ENCODE peak calls at places on chromosome 21, in four cellular contexts. X is activated CD4-positive, alpha-beta T cell treated with anti-CD3 and anti-CD28 coated beads, Interleukin-2, amount 10 ng/mL, durations not matched to agents 7 days and 5 days; S is stimulated activated CD8-positive, alpha-beta memory T cell treated with anti-CD3 and anti-CD28 coated beads, Interleukin-15, amount 100 ng/mL, for 24 hours; Q is A549. W is an unnamed sample.

GRCh38 chr21:45261093-45261492 is 26.6 kb downstream of the POFUT2 start:
- DNase-seq in X (no peak), S (no peak), Q (no peak), W (no peak)

GRCh38 chr21:34091607-34092006 is 18.2 kb downstream of the MRPS6 start:
- DNase-seq in X (no peak), S (no peak), Q (no peak), W (no peak)

GRCh38 chr21:35511298-35512162 is 462.4 kb upstream of the RUNX1 start:
- DNase-seq in X (no peak), S (no peak), Q (no peak), W (no peak)

GRCh38 chr21:42001781-42002180 is 8.4 kb downstream of the ZBTB21 start:
- DNase-seq in X (no peak), S (no peak), Q (no peak), W (no peak)

GRCh38 chr21:29232601-29233541 is 65.9 kb upstream of the BACH1 start:
- DNase-seq in X (no peak), S (no peak), Q (no peak), W (no peak)

GRCh38 chr21:42565886-42566523 is 52.4 kb downstream of the SLC37A1 start:
- DNase-seq in X (no peak), S (no peak), Q (no peak), W (no peak)

GRCh38 chr21:46151261-46151988 is 4.0 kb downstream of the FTCD start:
- DNase-seq in X (no peak), S (no peak), Q (no peak), W (peak; percentile 8)

GRCh38 chr21:45592626-45593134 is 50.4 kb upstream of the SLC19A1 start:
- DNase-seq in X (no peak), S (no peak), Q (no peak), W (no peak)

GRCh38 chr21:30194701-30195299 is 21.1 kb downstream of the CLDN8 start:
- DNase-seq in X (peak; percentile 26), S (no peak), Q (peak; percentile 20), W (no peak)

GRCh38 chr21:42200906-42201614 is 17.9 kb upstream of the ABCG1 start:
- DNase-seq in X (no peak), S (no peak), Q (no peak), W (no peak)

GRCh38 chr21:23009360-23009759 is 2011.2 kb downstream of the NCAM2 start:
- DNase-seq in X (no peak), S (no peak), Q (no peak), W (no peak)

GRCh38 chr21:26385721-26386120 is 187.4 kb downstream of the CYYR1 start:
- DNase-seq in X (no peak), S (no peak), Q (no peak), W (no peak)

GRCh38 chr21:45381036-45381787 is 23.8 kb upstream of the COL18A1 start:
- DNase-seq in X (no peak), S (no peak), Q (no peak), W (no peak)

GRCh38 chr21:42113926-42114409 is 42.9 kb downstream of the UMODL1 start:
- DNase-seq in X (no peak), S (no peak), Q (no peak), W (no peak)

GRCh38 chr21:35120631-35121180 is 71.6 kb upstream of the RUNX1 start:
- DNase-seq in X (no peak), S (no peak), Q (no peak), W (no peak)

GRCh38 chr21:43315244-43316137 is 111.4 kb downstream of the SIK1 start:
- DNase-seq in X (peak; percentile 47), S (no peak), Q (no peak), W (no peak)

GRCh38 chr21:41928621-41929220 is 25.1 kb downstream of the C2CD2 start:
- DNase-seq in X (no peak), S (no peak), Q (no peak), W (no peak)

GRCh38 chr21:35990609-35991008 is 69.7 kb downstream of the SETD4 start:
- DNase-seq in X (no peak), S (no peak), Q (no peak), W (no peak)

GRCh38 chr21:17736072-17736471 is 83.1 kb downstream of the C21orf91 start:
- DNase-seq in X (no peak), S (no peak), Q (no peak), W (no peak)

GRCh38 chr21:45979651-45980050 is 1.9 kb upstream of the COL6A1 start:
- DNase-seq in X (no peak), S (no peak), Q (no peak), W (no peak)

GRCh38 chr21:45598109-45598508 is 45.4 kb upstream of the PCBP3 start:
- DNase-seq in X (no peak), S (no peak), Q (no peak), W (no peak)

GRCh38 chr21:39676054-39676771 is 63.5 kb downstream of the B3GALT5 start:
- DNase-seq in X (no peak), S (no peak), Q (peak; percentile 45), W (no peak)

GRCh38 chr21:38416791-38417190 is 81.5 kb downstream of the ERG start:
- DNase-seq in X (no peak), S (no peak), Q (no peak), W (no peak)

GRCh38 chr21:39014751-39015150 is 168.5 kb downstream of the PSMG1 start:
- DNase-seq in X (no peak), S (no peak), Q (peak; percentile 17), W (no peak)